ENCODE peak calls at places on chromosomes 1 and 21, in seven cellular contexts. D is MM.1S; X is kidney glomerular epithelial cell; U is HuH-7.5; A is posterior cingulate gyrus; P is CD4-positive, CD25-positive, alpha-beta regulatory T cell; N is H54. O is an unnamed sample.
A peak's percentile ranks its signal among the peaks of the same experiment; 100 is the strongest.

GRCh38 chr1:1062364-1063163 is 11.5 kb downstream of the RNF223 start:
- DNase-seq in X (no peak), P (no peak), N (no peak), U (no peak), D (no peak), A (no peak), O (no peak)

GRCh38 chr21:33362044-33362555 is 37.3 kb downstream of the IFNAR1 start:
- DNase-seq in P (peak; percentile 67), X (no peak), D (peak; percentile 63), U (no peak), N (no peak), A (no peak), O (peak; percentile 87)

GRCh38 chr1:176225911-176226310 is 18.8 kb upstream of the COP1 start:
- DNase-seq in N (no peak), U (no peak), D (no peak), X (no peak), P (no peak), A (no peak), O (no peak)

GRCh38 chr1:32186491-32186890 is 7.0 kb downstream of the TXLNA start:
- DNase-seq in U (no peak), A (no peak), X (no peak), D (no peak), P (no peak), N (no peak), O (no peak)

GRCh38 chr1:92872719-92873118 is 40.9 kb downstream of the RPL5 start:
- DNase-seq in D (no peak), U (no peak), A (no peak), X (no peak), N (no peak), P (no peak), O (no peak)

GRCh38 chr1:156809281-156809680 is 7.4 kb downstream of the SH2D2A start:
- DNase-seq in X (no peak), N (no peak), A (no peak), U (no peak), D (no peak), P (no peak), O (no peak)

GRCh38 chr1:190717055-190717454 is 239.4 kb upstream of the BRINP3 start:
- DNase-seq in P (no peak), U (no peak), X (no peak), D (no peak), N (no peak), A (no peak), O (no peak)

GRCh38 chr1:10432910-10433785 is 2.9 kb downstream of the CENPS start:
- DNase-seq in P (no peak), X (no peak), A (no peak), U (no peak), N (no peak), D (no peak), O (no peak)

GRCh38 chr1:178942285-178943218 is 71.7 kb upstream of the ANGPTL1 start:
- DNase-seq in X (no peak), U (no peak), P (no peak), D (no peak), A (no peak), N (no peak), O (no peak)

GRCh38 chr1:110310300-110310699 is 28.9 kb upstream of the RBM15 start:
- DNase-seq in U (no peak), D (no peak), A (peak; percentile 12), N (no peak), X (no peak), P (no peak), O (no peak)

GRCh38 chr1:208557046-208557445 is 312.9 kb upstream of the PLXNA2 start:
- DNase-seq in U (no peak), D (no peak), P (no peak), X (no peak), A (no peak), N (no peak), O (no peak)

GRCh38 chr21:37276377-37276776 is 9.2 kb upstream of the VPS26C start:
- DNase-seq in P (no peak), U (no peak), X (no peak), D (no peak), N (no peak), A (no peak), O (no peak)

GRCh38 chr1:94622757-94623156 is 81.2 kb upstream of the F3 start:
- DNase-seq in U (no peak), A (no peak), N (peak; percentile 67), P (no peak), D (no peak), X (peak; percentile 85), O (no peak)

O was measured in central memory CD4-positive, alpha-beta T cell.